ENCODE peak calls at places on chromosome 14, in five cellular contexts. I is HepG2, K is tibial artery, O is psoas muscle, M is choroid plexus epithelial cell. U is an unnamed sample.

GRCh38 chr14:102930753-102931579 is 8.5 kb downstream of the AMN start:
- DNase-seq in I (no peak), K (no peak), O (peak), M (peak), U (peak)

GRCh38 chr14:91354221-91354916 is 63.3 kb downstream of the CCDC88C start:
- DNase-seq in I (no peak), K (no peak), O (peak), M (no peak), U (no peak)

GRCh38 chr14:26595922-26596721 is 1.7 kb downstream of the NOVA1 start:
- DNase-seq in I (no peak), K (no peak), O (no peak), M (no peak), U (no peak)

GRCh38 chr14:36818794-36819384 is 157.2 kb downstream of the PAX9 start:
- DNase-seq in I (no peak), K (no peak), O (no peak), M (peak), U (peak)

GRCh38 chr14:100788517-100789365 is 37.2 kb upstream of the MEG3 start:
- DNase-seq in I (peak), K (no peak), O (peak), M (no peak), U (no peak)

GRCh38 chr14:67573268-67574010 is 26.6 kb downstream of the PIGH start:
- DNase-seq in I (no peak), K (peak), O (no peak), M (no peak), U (no peak)

GRCh38 chr14:66085224-66085623 is 400.9 kb upstream of the CCDC196 start:
- DNase-seq in I (no peak), K (no peak), O (no peak), M (no peak), U (no peak)

GRCh38 chr14:97319691-97320090 is 522.5 kb downstream of the VRK1 start:
- DNase-seq in I (no peak), K (no peak), O (no peak), M (no peak), U (peak)

GRCh38 chr14:23299558-23299957 is 3.1 kb downstream of the PPP1R3E start:
- DNase-seq in I (peak), K (no peak), O (no peak), M (peak), U (peak)

GRCh38 chr14:23877111-23877510 is 76.5 kb upstream of the DHRS4 start:
- DNase-seq in I (no peak), K (no peak), O (no peak), M (no peak), U (no peak)

GRCh38 chr14:100376751-100377171 is 53.6 kb downstream of the SLC25A47 start:
- DNase-seq in I (peak), K (no peak), O (no peak), M (no peak), U (peak)

GRCh38 chr14:86654558-86655184 is 1124.7 kb downstream of the FLRT2 start:
- DNase-seq in I (peak), K (no peak), O (no peak), M (peak), U (peak)

GRCh38 chr14:100540141-100540925 is 46.9 kb downstream of the BEGAIN start:
- DNase-seq in I (peak), K (peak), O (peak), M (no peak), U (no peak)

GRCh38 chr14:38419579-38419978 is 163.7 kb upstream of the CLEC14A start:
- DNase-seq in I (no peak), K (no peak), O (no peak), M (no peak), U (no peak)

GRCh38 chr14:104751539-104752337 is 1.2 kb upstream of the SIVA1 start:
- DNase-seq in I (no peak), K (no peak), O (peak), M (no peak), U (no peak)

GRCh38 chr14:104271394-104271793 is 133.0 kb downstream of the KIF26A start:
- DNase-seq in I (no peak), K (no peak), O (no peak), M (peak), U (no peak)

GRCh38 chr14:96229315-96229714 is 24.7 kb downstream of the BDKRB2 start:
- DNase-seq in I (no peak), K (no peak), O (no peak), M (no peak), U (no peak)

GRCh38 chr14:99936056-99936455 is 129.2 kb upstream of the EVL start:
- DNase-seq in I (no peak), K (no peak), O (no peak), M (no peak), U (no peak)

GRCh38 chr14:72547999-72548398 is 345.9 kb downstream of the DPF3 start:
- DNase-seq in I (no peak), K (no peak), O (no peak), M (no peak), U (no peak)

GRCh38 chr14:68794856-68795601 is 2.2 kb upstream of the ZFP36L1 start:
- DNase-seq in I (no peak), K (peak), O (no peak), M (peak), U (peak)

GRCh38 chr14:104431929-104432541 is 147.5 kb upstream of the C14orf180 start:
- DNase-seq in I (no peak), K (no peak), O (no peak), M (no peak), U (no peak)

GRCh38 chr14:23602181-23603095 is 23.8 kb upstream of the JPH4 start:
- DNase-seq in I (peak), K (no peak), O (no peak), M (no peak), U (no peak)

GRCh38 chr14:87175175-87175574 is 817.8 kb downstream of the GALC start:
- DNase-seq in I (no peak), K (no peak), O (no peak), M (no peak), U (no peak)

GRCh38 chr14:31025335-31026075 is at the start of gene AP4S1:
- DNase-seq in I (peak), K (peak), O (peak), M (no peak), U (peak)

GRCh38 chr14:90093942-90094595 is 32.3 kb downstream of the KCNK13 start:
- DNase-seq in I (no peak), K (no peak), O (no peak), M (peak), U (peak)

GRCh38 chr14:58717821-58718220 is 80.1 kb downstream of the DACT1 start:
- DNase-seq in I (no peak), K (no peak), O (no peak), M (no peak), U (no peak)

GRCh38 chr14:20719777-20720176 is 25.9 kb upstream of the EDDM3A start:
- DNase-seq in I (no peak), K (no peak), O (no peak), M (no peak), U (no peak)

GRCh38 chr14:68637106-68638021 is 155.5 kb downstream of the ZFP36L1 start:
- DNase-seq in I (no peak), K (peak), O (no peak), M (peak), U (no peak)

GRCh38 chr14:32913725-32914124 is 25.0 kb upstream of the NPAS3 start:
- DNase-seq in I (peak), K (no peak), O (no peak), M (peak), U (peak)

DNA sequence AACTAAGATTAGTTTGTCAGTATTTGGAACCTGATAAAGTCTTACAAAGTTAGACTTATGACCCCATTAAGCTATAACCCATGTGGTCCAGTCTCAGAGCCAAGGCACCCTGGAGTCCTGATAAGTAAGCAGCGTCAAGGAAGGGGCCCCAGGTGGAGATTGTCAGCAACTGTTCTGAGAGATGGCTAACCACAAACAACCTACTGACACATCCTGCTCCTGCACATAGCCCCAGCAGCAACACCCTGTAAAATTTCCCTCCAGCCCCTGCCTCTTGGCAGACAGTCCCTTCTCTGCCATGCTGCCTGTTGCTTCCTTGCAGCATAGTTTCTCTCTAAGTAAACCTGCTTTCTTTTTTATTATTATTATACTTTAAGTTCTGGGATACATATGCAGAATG is 220.4 kb upstream of the TMEM260 start:
- DNase-seq in I (no peak), K (no peak), O (no peak), M (peak), U (no peak)
- TF ChIP-seq CTCF in I (no peak), K (no peak), O (no peak), M (no peak), U (no peak)

GRCh38 chr14:52729925-52730707 is at the start of gene STYX:
- DNase-seq in I (peak), K (peak), O (peak), M (peak), U (peak)
- TF ChIP-seq CTCF in I (peak), K (peak), O (peak), M (no peak), U (no peak)

GRCh38 chr14:77032854-77033621 is 4.5 kb upstream of the IRF2BPL start:
- DNase-seq in I (peak), K (peak), O (peak), M (peak), U (peak)
- TF ChIP-seq CTCF in I (peak), K (peak), O (peak), M (peak), U (no peak)

DNA sequence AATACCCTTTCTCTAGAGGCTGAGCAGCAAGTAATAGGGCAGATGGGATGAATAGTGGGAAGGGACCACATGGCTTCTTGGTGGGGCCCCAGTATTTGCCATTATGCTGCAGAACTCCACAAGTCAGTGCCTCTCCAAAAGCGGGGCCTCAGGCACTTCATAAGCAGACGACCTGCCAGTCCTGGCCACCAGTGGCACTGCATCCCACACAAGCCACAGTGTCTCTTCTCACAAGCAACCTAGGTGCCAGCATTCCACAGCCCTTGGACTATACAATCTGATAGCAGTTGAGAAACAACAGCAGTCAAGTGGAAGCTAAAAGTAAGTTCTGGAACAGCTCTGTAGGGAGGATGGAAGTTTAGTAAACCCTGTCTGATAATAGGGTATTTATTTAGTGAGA is 4.2 kb upstream of the SLC8A3 start:
- DNase-seq in I (peak), K (no peak), O (no peak), M (no peak), U (no peak)
- TF ChIP-seq CTCF in I (no peak), K (no peak), O (no peak), M (no peak), U (no peak)

GRCh38 chr14:73935666-73936065 is 14.2 kb downstream of the FAM161B start:
- DNase-seq in I (no peak), K (no peak), O (no peak), M (peak), U (peak)
- TF ChIP-seq CTCF in I (no peak), K (no peak), O (no peak), M (peak), U (peak)

GRCh38 chr14:55160989-55161388 is 30.4 kb downstream of the DLGAP5 start:
- DNase-seq in I (peak), K (no peak), O (no peak), M (peak), U (peak)
- TF ChIP-seq CTCF in I (peak), K (peak), O (peak), M (peak), U (peak)

GRCh38 chr14:74660167-74660566 is 48.1 kb upstream of the LTBP2 start:
- DNase-seq in I (no peak), K (no peak), O (no peak), M (no peak), U (no peak)

GRCh38 chr14:74660863-74661262 is 48.8 kb upstream of the LTBP2 start:
- DNase-seq in I (no peak), K (no peak), O (no peak), M (no peak), U (no peak)

GRCh38 chr14:74664717-74665116 is 48.2 kb downstream of the AREL1 start:
- DNase-seq in I (no peak), K (no peak), O (no peak), M (no peak), U (no peak)

GRCh38 chr14:74661726-74662450 is 49.9 kb upstream of the LTBP2 start:
- DNase-seq in I (no peak), K (peak), O (peak), M (no peak), U (no peak)

DNA sequence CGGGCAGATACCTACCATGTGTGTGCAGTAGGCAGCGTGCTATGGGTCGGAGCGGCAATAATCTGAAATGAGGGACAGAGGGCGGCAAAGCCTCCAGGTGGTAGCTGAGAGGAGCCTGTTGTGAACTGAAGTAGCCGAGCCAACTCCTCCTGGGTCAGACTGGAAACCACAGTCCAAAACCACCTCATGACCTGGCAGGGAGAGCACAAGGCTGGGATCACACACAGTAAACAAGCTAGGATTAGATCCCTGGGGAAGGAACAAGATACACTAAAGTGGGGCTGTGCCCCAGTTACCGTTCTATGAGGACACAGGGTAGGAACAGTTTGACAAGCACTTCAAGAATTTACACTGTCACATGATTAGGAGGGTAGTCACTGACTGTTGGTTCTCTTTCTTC is 49.0 kb downstream of the AREL1 start:
- DNase-seq in I (no peak), K (peak), O (peak), M (no peak), U (no peak)
- TF ChIP-seq CTCF in I (no peak), K (no peak), O (no peak), M (no peak), U (no peak)

DNA sequence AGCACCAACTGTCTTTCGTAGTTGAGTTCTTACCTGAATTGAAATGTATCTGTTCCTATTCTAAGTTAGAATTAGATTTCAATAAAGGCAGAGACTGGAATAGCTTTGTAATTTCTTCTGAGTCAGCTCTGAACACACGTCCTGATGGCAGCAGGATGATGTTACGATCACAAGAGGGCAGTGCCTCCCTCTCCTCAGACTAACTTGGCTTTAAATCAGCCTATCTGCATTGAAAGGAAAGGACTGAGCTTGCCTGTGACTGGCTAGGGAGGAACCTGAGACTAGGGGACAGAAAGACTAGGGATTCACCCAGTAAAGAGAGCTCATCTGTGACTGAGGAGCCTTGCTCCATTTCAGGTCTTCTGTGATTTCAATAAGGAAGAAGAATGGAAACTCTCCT is 323.7 kb upstream of the OR4E1 start:
- DNase-seq in I (peak), K (no peak), O (no peak), M (peak), U (peak)
- TF ChIP-seq CTCF in I (peak), K (no peak), O (no peak), M (peak), U (peak)

GRCh38 chr14:25239170-25239569 is 189.2 kb upstream of the STXBP6 start:
- DNase-seq in I (no peak), K (no peak), O (no peak), M (no peak), U (no peak)
- TF ChIP-seq CTCF in I (no peak), K (no peak), O (no peak), M (no peak), U (no peak)

GRCh38 chr14:93332032-93332852 is 594 bp downstream of the BTBD7 start:
- DNase-seq in I (peak), K (peak), O (peak), M (peak), U (peak)
- TF ChIP-seq CTCF in I (no peak), K (no peak), O (no peak), M (no peak), U (no peak)